ENCODE peak calls at places on chromosomes 2 and 18, in seven cellular contexts. F, E, Z, Y, N, S and T are unnamed samples.

GRCh38 chr18:78704960-78705600 is 274.5 kb upstream of the SALL3 start:
- DNase-seq in F (no peak), E (no peak), Z (no peak), Y (no peak), N (peak; percentile 19), S (no peak), T (no peak)

GRCh38 chr18:22282311-22283235 is 113.2 kb downstream of the GATA6 start:
- DNase-seq in F (no peak), E (peak; percentile 92), Z (peak; percentile 74), Y (no peak), N (no peak), S (no peak), T (no peak)

GRCh38 chr2:88690591-88691338 is 708 bp upstream of the RPIA start:
- DNase-seq in F (no peak), E (no peak), Z (peak; percentile 64), Y (peak; percentile 55), N (no peak), S (peak; percentile 25), T (peak; percentile 58)

GRCh38 chr18:28657836-28658410 is 481.0 kb upstream of the CDH2 start:
- DNase-seq in F (no peak), E (no peak), Z (no peak), Y (no peak), N (no peak), S (no peak), T (no peak)

GRCh38 chr2:220071716-220072115 is 444.3 kb downstream of the SLC4A3 start:
- DNase-seq in F (no peak), E (no peak), Z (no peak), Y (no peak), N (no peak), S (no peak), T (no peak)

GRCh38 chr2:234983011-234983726 is 31.4 kb downstream of the SH3BP4 start:
- DNase-seq in F (no peak), E (no peak), Z (no peak), Y (no peak), N (no peak), S (no peak), T (no peak)

GRCh38 chr2:207352978-207353377 is 176.8 kb upstream of the CREB1 start:
- DNase-seq in F (no peak), E (peak; percentile 46), Z (no peak), Y (no peak), N (no peak), S (no peak), T (no peak)

GRCh38 chr2:164302786-164303185 is 318.5 kb downstream of the GRB14 start:
- DNase-seq in F (no peak), E (no peak), Z (no peak), Y (no peak), N (no peak), S (no peak), T (no peak)

GRCh38 chr2:76958749-76959148 is 563.4 kb downstream of the LRRTM4 start:
- DNase-seq in F (no peak), E (peak; percentile 33), Z (peak; percentile 52), Y (no peak), N (no peak), S (no peak), T (no peak)

GRCh38 chr2:177165731-177166711 is 46.6 kb upstream of the HNRNPA3 start:
- DNase-seq in F (no peak), E (peak; percentile 47), Z (peak; percentile 37), Y (no peak), N (no peak), S (no peak), T (no peak)

DNA sequence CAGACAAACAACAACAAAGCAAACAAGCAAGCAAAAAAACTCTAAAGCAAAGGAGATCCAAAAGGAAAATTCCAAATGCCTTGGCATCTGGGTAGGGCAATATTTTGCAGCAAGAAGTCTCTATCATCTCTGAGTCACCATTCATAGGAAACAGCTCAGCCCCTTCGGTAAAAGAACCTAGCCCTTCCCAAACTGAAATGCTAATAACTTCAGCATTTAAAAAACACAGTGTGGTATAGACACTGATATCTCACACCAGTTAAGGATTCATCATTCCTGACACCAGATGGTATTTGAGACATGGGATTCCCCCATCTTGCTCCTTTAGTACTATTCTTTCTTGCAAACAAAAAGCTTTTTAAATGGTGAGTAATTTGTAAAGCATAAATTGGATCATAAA is 491.8 kb downstream of the TXNL1 start:
- DNase-seq in F (no peak), E (no peak), Z (no peak), Y (no peak), N (no peak), S (no peak), T (no peak)
- H3K27ac ChIP-seq in F (no peak overlapping the region), E (no peak overlapping the region), Z (no peak overlapping the region), Y (no peak overlapping the region), N (no peak overlapping the region), S (no peak overlapping the region), T (no peak overlapping the region)

GRCh38 chr2:108944601-108945241 is 44.3 kb downstream of the EDAR start:
- DNase-seq in F (no peak), E (no peak), Z (peak; percentile 72), Y (peak; percentile 57), N (no peak), S (no peak), T (no peak)

GRCh38 chr2:108946442-108946841 is 42.6 kb downstream of the EDAR start:
- DNase-seq in F (no peak), E (no peak), Z (no peak), Y (no peak), N (no peak), S (no peak), T (no peak)

GRCh38 chr2:108943067-108943350 is 46.0 kb downstream of the EDAR start:
- DNase-seq in F (no peak), E (no peak), Z (no peak), Y (no peak), N (no peak), S (no peak), T (no peak)

GRCh38 chr2:108947271-108947907 is 41.6 kb downstream of the EDAR start:
- DNase-seq in F (no peak), E (no peak), Z (no peak), Y (no peak), N (no peak), S (no peak), T (no peak)

DNA sequence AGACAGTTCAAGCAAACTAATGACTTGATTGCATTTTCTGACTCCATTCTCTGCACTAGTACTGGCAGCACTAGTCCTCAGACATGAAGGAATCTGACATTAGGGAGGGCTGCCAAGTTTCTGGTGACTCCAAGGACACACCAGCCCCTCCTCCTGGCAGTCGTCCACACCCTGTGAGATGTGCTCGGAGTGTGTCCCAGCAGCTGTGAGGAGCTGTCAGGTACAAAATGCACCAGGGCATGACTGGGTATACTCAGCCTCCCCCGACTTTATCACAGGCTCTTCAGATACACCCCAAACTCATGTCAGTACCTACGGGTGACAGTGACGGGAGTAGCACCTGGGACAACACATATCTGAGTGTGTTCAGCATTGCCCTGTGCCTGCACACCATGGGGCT is 43.1 kb downstream of the EDAR start:
- DNase-seq in F (peak; percentile 80), E (no peak), Z (no peak), Y (no peak), N (no peak), S (peak; percentile 84), T (no peak)
- H3K9me3 ChIP-seq in F (no peaks in the 10 kb centered on the region), E (no peaks in the 10 kb centered on the region), Z (peaks cover 2% of the 10 kb centered on the region), Y (no peaks in the 10 kb centered on the region), N (peaks cover 23% of the 10 kb centered on the region), S (peaks cover 26% of the 10 kb centered on the region), T (no peaks in the 10 kb centered on the region)

DNA sequence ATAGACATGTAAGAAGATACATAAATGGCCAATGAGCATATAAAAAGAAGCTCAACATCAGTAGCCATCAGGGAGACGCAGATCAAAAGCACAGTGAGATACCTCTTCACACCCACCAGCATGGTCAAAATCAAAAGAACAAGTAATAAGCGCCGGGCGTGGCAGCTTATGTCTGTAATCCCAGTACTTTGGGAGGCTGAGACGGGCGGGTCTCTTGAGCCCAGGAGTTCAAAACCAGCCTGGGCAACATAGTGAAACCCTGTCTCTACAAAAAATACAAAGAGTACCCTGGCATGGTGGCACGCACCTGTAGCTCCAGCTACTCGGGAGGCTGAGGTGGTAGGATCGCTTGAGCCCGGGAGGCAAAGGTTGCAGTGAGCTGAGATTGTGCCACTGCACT is 4.6 kb upstream of the CIB4 start:
- DNase-seq in F (no peak), E (no peak), Z (no peak), Y (no peak), N (no peak), S (no peak), T (no peak)
- H3K27me3 ChIP-seq in F (no peaks in the 10 kb centered on the region), E (peaks cover 18% of the 10 kb centered on the region), Z (peaks cover 5% of the 10 kb centered on the region), Y (no peaks in the 10 kb centered on the region), N (peaks cover 23% of the 10 kb centered on the region), S (peaks cover 94% of the 10 kb centered on the region), T (peaks cover 14% of the 10 kb centered on the region)

GRCh38 chr2:188881434-188881833 is 92.7 kb upstream of the COL3A1 start:
- DNase-seq in F (no peak), E (no peak), Z (no peak), Y (no peak), N (no peak), S (no peak), T (no peak)

GRCh38 chr2:188889187-188889586 is 85.0 kb upstream of the COL3A1 start:
- DNase-seq in F (no peak), E (no peak), Z (no peak), Y (no peak), N (no peak), S (no peak), T (no peak)

GRCh38 chr2:188884051-188884450 is 90.1 kb upstream of the COL3A1 start:
- DNase-seq in F (no peak), E (peak; percentile 89), Z (peak; percentile 42), Y (no peak), N (no peak), S (no peak), T (no peak)

DNA sequence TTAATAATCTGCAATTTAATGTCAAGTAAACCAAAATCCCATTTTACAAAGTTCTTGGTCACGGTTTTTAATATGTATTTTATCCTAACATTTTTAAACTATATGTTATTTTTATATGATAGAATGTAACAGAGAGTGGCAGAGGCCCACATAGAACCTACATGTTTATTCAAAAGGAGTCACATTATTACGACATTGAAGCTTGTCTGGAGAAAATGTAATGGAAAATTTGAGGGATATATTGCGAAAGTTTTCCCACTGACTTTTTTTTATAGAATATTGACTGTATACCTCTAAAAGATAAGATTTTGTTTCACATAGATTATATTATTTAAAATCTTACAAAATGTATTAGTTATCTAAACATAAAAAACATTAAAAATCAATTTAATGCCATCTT is 89.6 kb upstream of the COL3A1 start:
- DNase-seq in F (no peak), E (peak; percentile 80), Z (no peak), Y (no peak), N (no peak), S (no peak), T (no peak)
- H3K27ac ChIP-seq in F (no peak overlapping the region), E (no peak overlapping the region), Z (peak overlapping the region; percentile 71), Y (no peak overlapping the region), N (no peak overlapping the region), S (no peak overlapping the region), T (no peak overlapping the region)

GRCh38 chr2:89823556-89823955 is 1132.1 kb downstream of the RPIA start:
- DNase-seq in F (no peak), E (no peak), Z (no peak), Y (no peak), N (no peak), S (no peak), T (no peak)
- H3K9me3 ChIP-seq in F (peaks cover 5% of the 10 kb centered on the region), E (peaks cover 19% of the 10 kb centered on the region), Z (peaks cover 37% of the 10 kb centered on the region), Y (peaks cover 40% of the 10 kb centered on the region), N (peaks cover 48% of the 10 kb centered on the region), S (no peaks in the 10 kb centered on the region), T (peaks cover 68% of the 10 kb centered on the region)